ENCODE peak calls at places on chromosomes 16 and 17, in ten cellular contexts. X is transverse colon, M is A673, Y is adrenal gland, K is aorta, E is heart left ventricle, G is left ventricle myocardium inferior, H is left lung, J is AG04450, T is pancreas. Q is an unnamed sample.

GRCh38 chr17:77476920-77477805 is 336.4 kb downstream of the SEC14L1 start:
- DNase-seq in X (peak; percentile 65), M (peak; percentile 43), Y (peak; percentile 91), K (peak; percentile 92), E (peak; percentile 60), G (peak; percentile 69), H (no peak), J (peak; percentile 91), T (no peak), Q (peak; percentile 98)

GRCh38 chr16:77213542-77214108 is 14.4 kb downstream of the SYCE1L start:
- DNase-seq in X (no peak), M (peak; percentile 67), Y (peak; percentile 59), K (no peak), E (no peak), G (no peak), H (no peak), J (peak; percentile 37), T (no peak), Q (peak; percentile 73)

GRCh38 chr17:39069114-39069756 is 82.2 kb downstream of the PLXDC1 start:
- DNase-seq in X (no peak), M (peak; percentile 45), Y (peak; percentile 30), K (no peak), E (no peak), G (no peak), H (no peak), J (no peak), T (peak; percentile 13), Q (no peak)

GRCh38 chr17:79223471-79223870 is 148.8 kb downstream of the ENGASE start:
- DNase-seq in X (no peak), M (no peak), Y (no peak), K (no peak), E (no peak), G (no peak), H (no peak), J (no peak), T (no peak), Q (no peak)

GRCh38 chr17:41116292-41116691 is 1.9 kb downstream of the KRTAP4-11 start:
- DNase-seq in X (no peak), M (no peak), Y (no peak), K (no peak), E (no peak), G (no peak), H (no peak), J (no peak), T (no peak), Q (no peak)

GRCh38 chr17:76382305-76382802 is 2.1 kb upstream of the SPHK1 start:
- DNase-seq in X (no peak), M (no peak), Y (no peak), K (peak; percentile 86), E (no peak), G (no peak), H (peak; percentile 45), J (no peak), T (peak; percentile 69), Q (no peak)

GRCh38 chr17:77147357-77147801 is 6.6 kb downstream of the SEC14L1 start:
- DNase-seq in X (peak; percentile 34), M (no peak), Y (no peak), K (no peak), E (no peak), G (no peak), H (no peak), J (no peak), T (peak; percentile 26), Q (no peak)

GRCh38 chr17:69947027-69947759 is 127.8 kb upstream of the KCNJ16 start:
- DNase-seq in X (no peak), M (no peak), Y (no peak), K (no peak), E (no peak), G (no peak), H (no peak), J (no peak), T (no peak), Q (no peak)

GRCh38 chr17:80371196-80371595 is 43.8 kb upstream of the ENDOV start:
- DNase-seq in X (no peak), M (no peak), Y (no peak), K (peak; percentile 55), E (no peak), G (no peak), H (no peak), J (no peak), T (no peak), Q (no peak)

GRCh38 chr17:80364091-80364691 is 50.8 kb upstream of the ENDOV start:
- DNase-seq in X (no peak), M (peak; percentile 59), Y (no peak), K (peak; percentile 75), E (no peak), G (no peak), H (no peak), J (no peak), T (no peak), Q (no peak)

GRCh38 chr17:80365001-80365965 is 49.7 kb upstream of the ENDOV start:
- DNase-seq in X (no peak), M (no peak), Y (no peak), K (peak; percentile 71), E (no peak), G (no peak), H (no peak), J (no peak), T (no peak), Q (no peak)

GRCh38 chr17:80365983-80366382 is 49.0 kb upstream of the ENDOV start:
- DNase-seq in X (no peak), M (no peak), Y (no peak), K (peak; percentile 46), E (no peak), G (no peak), H (no peak), J (no peak), T (no peak), Q (no peak)

GRCh38 chr17:80367510-80367909 is 47.5 kb upstream of the ENDOV start:
- DNase-seq in X (no peak), M (no peak), Y (no peak), K (peak; percentile 50), E (no peak), G (no peak), H (peak; percentile 5), J (no peak), T (no peak), Q (no peak)
- H3K27me3 ChIP-seq in X (no peaks in the 10 kb centered on the region), M (no peaks in the 10 kb centered on the region), Y (no peaks in the 10 kb centered on the region), K (no peaks in the 10 kb centered on the region), E (no peaks in the 10 kb centered on the region), G (no peaks in the 10 kb centered on the region), H (no peaks in the 10 kb centered on the region), J (no peaks in the 10 kb centered on the region), T (no peaks in the 10 kb centered on the region), Q (no peaks in the 10 kb centered on the region)

DNA sequence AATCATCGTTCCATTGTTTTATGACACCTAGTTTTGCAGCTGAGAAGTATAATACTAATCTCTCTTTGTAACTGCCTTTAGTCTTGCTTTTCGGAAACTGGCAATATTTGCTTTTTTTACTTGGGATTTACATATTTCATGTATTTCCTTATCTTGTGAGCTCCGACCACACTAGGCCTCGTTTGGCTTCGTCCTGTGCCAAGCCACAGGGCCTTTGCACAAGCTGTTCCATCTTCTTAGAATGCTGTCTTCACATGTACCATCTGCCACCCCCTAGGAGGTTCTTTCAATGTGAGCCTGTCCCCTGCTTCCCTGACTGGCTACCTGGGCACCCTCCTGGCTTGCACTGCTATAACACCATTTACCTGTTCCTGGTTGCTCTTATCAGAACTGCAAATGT is 77.2 kb downstream of the SHISA6 start:
- DNase-seq in X (no peak), M (no peak), Y (no peak), K (no peak), E (no peak), G (no peak), H (no peak), J (no peak), T (no peak), Q (no peak)
- H3K4me3 ChIP-seq in X (no peak overlapping the region), M (no peak overlapping the region), Y (no peak overlapping the region), K (no peak overlapping the region), E (no peak overlapping the region), G (no peak overlapping the region), H (no peak overlapping the region), J (no peak overlapping the region), T (no peak overlapping the region), Q (no peak overlapping the region)

GRCh38 chr16:1068451-1068850 is 4.1 kb upstream of the SSTR5 start:
- DNase-seq in X (no peak), M (no peak), Y (no peak), K (no peak), E (no peak), G (no peak), H (no peak), J (no peak), T (no peak), Q (peak; percentile 39)

GRCh38 chr16:1069154-1069553 is 3.4 kb upstream of the SSTR5 start:
- DNase-seq in X (no peak), M (no peak), Y (no peak), K (no peak), E (no peak), G (no peak), H (no peak), J (no peak), T (no peak), Q (peak; percentile 40)

GRCh38 chr16:1065466-1066128 is 7.0 kb upstream of the SSTR5 start:
- DNase-seq in X (no peak), M (no peak), Y (no peak), K (no peak), E (no peak), G (no peak), H (no peak), J (no peak), T (no peak), Q (no peak)

GRCh38 chr16:1067629-1068028 is 4.9 kb upstream of the SSTR5 start:
- DNase-seq in X (no peak), M (no peak), Y (no peak), K (no peak), E (no peak), G (no peak), H (no peak), J (no peak), T (no peak), Q (no peak)

DNA sequence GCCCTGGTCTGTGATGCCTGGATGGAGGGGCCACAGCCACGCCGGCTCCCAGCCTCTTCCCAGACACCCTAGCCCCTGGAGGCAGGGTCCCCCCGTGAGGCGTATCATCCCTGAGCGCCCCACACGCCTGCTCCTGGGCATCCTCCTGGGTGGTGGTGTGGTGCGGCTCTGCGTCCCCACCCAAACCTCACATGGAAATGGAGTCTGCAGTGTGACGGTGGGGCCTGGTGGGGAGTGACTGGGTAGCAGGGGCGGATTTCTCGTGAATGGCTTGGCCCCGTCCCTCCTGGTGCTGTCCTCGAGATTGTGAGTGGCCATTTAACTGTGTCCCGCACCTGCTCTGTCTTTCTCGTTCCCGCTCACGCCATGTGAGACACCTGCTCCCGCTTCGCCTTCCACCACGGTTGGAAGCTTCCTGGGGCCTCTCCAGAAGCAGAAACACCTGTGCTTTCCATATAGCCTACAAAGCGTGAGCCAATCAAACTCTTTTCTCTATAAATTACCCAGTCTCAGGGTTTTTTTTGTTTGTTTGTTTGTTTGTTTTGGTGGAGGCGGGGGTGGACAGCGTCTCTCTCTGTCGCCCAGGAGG is 5.9 kb upstream of the SSTR5 start:
- DNase-seq in X (no peak), M (no peak), Y (no peak), K (no peak), E (no peak), G (no peak), H (no peak), J (no peak), T (no peak), Q (no peak)
- H3K27me3 ChIP-seq in X (peaks cover 77% of the 10 kb centered on the region), M (peaks cover 84% of the 10 kb centered on the region), Y (peaks cover 10% of the 10 kb centered on the region), K (no peaks in the 10 kb centered on the region), E (peaks cover 16% of the 10 kb centered on the region), G (peaks cover 95% of the 10 kb centered on the region), H (peaks cover 100% of the 10 kb centered on the region), J (peaks cover 38% of the 10 kb centered on the region), T (no peaks in the 10 kb centered on the region), Q (peaks cover 72% of the 10 kb centered on the region)

DNA sequence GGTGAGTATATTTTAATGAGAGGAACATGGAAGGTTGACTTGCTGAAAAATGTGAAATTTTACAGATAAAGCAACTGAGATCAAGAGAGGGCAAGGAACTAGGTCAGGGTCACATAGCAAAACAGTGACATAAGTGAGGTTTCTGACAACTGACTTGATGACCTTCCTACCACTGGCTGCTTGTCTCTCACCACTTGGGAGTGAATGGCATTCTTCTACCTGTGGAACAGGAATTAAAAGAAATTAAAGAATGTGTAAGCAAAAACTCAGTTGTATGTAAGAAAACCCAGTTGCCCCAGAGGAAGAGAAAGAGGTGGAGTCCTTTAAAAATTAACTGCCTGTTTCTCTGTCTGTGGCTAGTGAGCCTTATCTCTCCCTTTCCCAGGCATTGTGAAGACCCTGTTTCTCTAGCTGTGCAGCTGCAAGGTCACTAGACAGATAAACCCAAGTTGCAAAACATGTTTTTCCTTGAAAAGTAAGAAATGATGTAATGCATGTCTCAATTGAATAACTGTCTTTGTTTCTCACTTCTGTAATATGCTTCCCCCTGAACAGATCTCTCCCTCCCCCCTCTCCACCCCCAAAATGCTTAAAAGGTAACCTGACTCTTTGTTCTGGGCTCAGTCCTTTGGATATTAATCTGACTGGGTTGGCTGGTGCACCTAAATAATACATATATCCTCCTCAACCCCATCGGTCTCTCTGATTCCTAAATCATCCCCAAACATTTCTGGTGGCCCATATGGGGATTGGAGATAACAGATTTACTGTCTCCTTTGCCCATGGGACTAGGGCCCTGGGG is 23.4 kb downstream of the ACSM1 start:
- DNase-seq in X (no peak), M (no peak), Y (no peak), K (no peak), E (no peak), G (no peak), H (no peak), J (no peak), T (no peak), Q (no peak)
- H3K4me3 ChIP-seq in X (no peak overlapping the region), M (no peak overlapping the region), Y (no peak overlapping the region), K (no peak overlapping the region), E (peak overlapping the region; percentile 63), G (peak overlapping the region; percentile 63), H (no peak overlapping the region), J (no peak overlapping the region), T (peak overlapping the region; percentile 47), Q (no peak overlapping the region)

Q was measured in MG63.